ENCODE peak calls at places on chromosomes 13 and 19, in four cellular contexts. E is epithelial cell of esophagus, H is iris pigment epithelial cell, A is GOT3. W is an unnamed sample.
A peak's percentile ranks its signal among the peaks of the same experiment; 100 is the strongest.

GRCh38 chr19:42284066-42284501 is 15.0 kb downstream of the CIC start:
- DNase-seq in E (peak; percentile 77), A (peak; percentile 78), H (peak; percentile 77), W (peak; percentile 87)

GRCh38 chr13:79668353-79668752 is 187.4 kb downstream of the NDFIP2 start:
- DNase-seq in E (no peak), H (no peak), A (no peak), W (no peak)

GRCh38 chr19:53553159-53553558 is 15.2 kb downstream of the ZNF331 start:
- DNase-seq in A (no peak), H (no peak), E (peak; percentile 11), W (no peak)

GRCh38 chr19:3760871-3761361 is 576 bp downstream of the APBA3 start:
- DNase-seq in A (no peak), E (peak; percentile 16), H (no peak), W (no peak)

GRCh38 chr19:15147090-15147489 is 39.9 kb downstream of the SYDE1 start:
- DNase-seq in H (no peak), A (no peak), E (no peak), W (no peak)

GRCh38 chr19:38657633-38658222 is 10.3 kb downstream of the ACTN4 start:
- DNase-seq in H (peak; percentile 81), E (peak; percentile 98), A (peak; percentile 40), W (no peak)

GRCh38 chr13:28658539-28658795 is 463 bp upstream of the POMP start:
- DNase-seq in H (no peak), A (no peak), E (no peak), W (no peak)

GRCh38 chr13:95710313-95710712 is 33.4 kb downstream of the DNAJC3 start:
- DNase-seq in H (peak; percentile 78), E (peak; percentile 72), A (no peak), W (no peak)

GRCh38 chr13:26308250-26308649 is 54.3 kb downstream of the CDK8 start:
- DNase-seq in H (no peak), A (no peak), E (no peak), W (no peak)

GRCh38 chr13:98273067-98273823 is 96.2 kb upstream of the RNF113B start:
- DNase-seq in E (no peak), A (no peak), H (no peak), W (no peak)

W was measured in ascending aorta.